ENCODE peak calls at places on chromosomes 6 and 20, in nine cellular contexts. F is osteoblast; U is CD8-positive, alpha-beta T cell; B is upper lobe of right lung; Y is heart right ventricle; E is left ventricle myocardium inferior; Z is fibroblast of the aortic adventitia; R is DND-41; A is ascending aorta. K is an unnamed sample.

GRCh38 chr6:122947355-122947754 is 48.7 kb upstream of the CLVS2 start:
- DNase-seq in F (no peak), U (no peak), B (no peak), Y (no peak), E (no peak), Z (peak; percentile 3), R (peak; percentile 28), A (no peak), K (peak; percentile 9)

GRCh38 chr6:143543435-143543834 is 31.9 kb upstream of the FUCA2 start:
- DNase-seq in F (no peak), U (no peak), B (no peak), Y (no peak), E (no peak), Z (no peak), R (no peak), A (no peak), K (no peak)

GRCh38 chr6:89818977-89819335 is 638 bp downstream of the MDN1 start:
- DNase-seq in F (no peak), U (no peak), B (no peak), Y (no peak), E (no peak), Z (peak; percentile 47), R (no peak), A (no peak), K (peak; percentile 17)

GRCh38 chr6:142384455-142385332 is 82.9 kb downstream of the ADGRG6 start:
- DNase-seq in F (peak; percentile 30), U (no peak), B (no peak), Y (no peak), E (no peak), Z (peak; percentile 74), R (no peak), A (no peak), K (no peak)

GRCh38 chr6:160347259-160348208 is 644 bp upstream of the SLC22A3 start:
- DNase-seq in F (no peak), U (no peak), B (peak; percentile 75), Y (no peak), E (no peak), Z (no peak), R (no peak), A (no peak), K (no peak)

GRCh38 chr20:59463541-59463940 is 140.8 kb upstream of the PHACTR3 start:
- DNase-seq in F (no peak), U (no peak), B (no peak), Y (no peak), E (no peak), Z (no peak), R (no peak), A (no peak), K (no peak)

GRCh38 chr6:121645100-121645745 is 209.8 kb downstream of the GJA1 start:
- DNase-seq in F (peak; percentile 8), U (no peak), B (no peak), Y (no peak), E (no peak), Z (no peak), R (peak; percentile 83), A (no peak), K (no peak)

GRCh38 chr20:7161690-7162089 is 394.2 kb downstream of the BMP2 start:
- DNase-seq in F (no peak), U (no peak), B (no peak), Y (peak; percentile 13), E (no peak), Z (peak; percentile 36), R (no peak), A (no peak), K (peak; percentile 1)

GRCh38 chr6:166112580-166112979 is 55.1 kb downstream of the TBXT start:
- DNase-seq in F (peak; percentile 66), U (no peak), B (no peak), Y (no peak), E (no peak), Z (peak; percentile 61), R (no peak), A (no peak), K (no peak)

GRCh38 chr6:98838027-98838426 is 3.7 kb downstream of the POU3F2 start:
- DNase-seq in F (no peak), U (no peak), B (no peak), Y (no peak), E (no peak), Z (no peak), R (no peak), A (no peak), K (no peak)

GRCh38 chr20:38791291-38791690 is 14.2 kb upstream of the PPP1R16B start:
- DNase-seq in F (no peak), U (no peak), B (no peak), Y (no peak), E (no peak), Z (no peak), R (no peak), A (no peak), K (no peak)

GRCh38 chr6:158640519-158640918 is 4.0 kb downstream of the DYNLT1 start:
- DNase-seq in F (no peak), U (peak; percentile 10), B (peak; percentile 20), Y (no peak), E (no peak), Z (no peak), R (no peak), A (no peak), K (no peak)

GRCh38 chr6:5584072-5584471 is 322.8 kb downstream of the FARS2 start:
- DNase-seq in F (no peak), U (no peak), B (no peak), Y (no peak), E (no peak), Z (peak; percentile 61), R (no peak), A (no peak), K (no peak)

DNA sequence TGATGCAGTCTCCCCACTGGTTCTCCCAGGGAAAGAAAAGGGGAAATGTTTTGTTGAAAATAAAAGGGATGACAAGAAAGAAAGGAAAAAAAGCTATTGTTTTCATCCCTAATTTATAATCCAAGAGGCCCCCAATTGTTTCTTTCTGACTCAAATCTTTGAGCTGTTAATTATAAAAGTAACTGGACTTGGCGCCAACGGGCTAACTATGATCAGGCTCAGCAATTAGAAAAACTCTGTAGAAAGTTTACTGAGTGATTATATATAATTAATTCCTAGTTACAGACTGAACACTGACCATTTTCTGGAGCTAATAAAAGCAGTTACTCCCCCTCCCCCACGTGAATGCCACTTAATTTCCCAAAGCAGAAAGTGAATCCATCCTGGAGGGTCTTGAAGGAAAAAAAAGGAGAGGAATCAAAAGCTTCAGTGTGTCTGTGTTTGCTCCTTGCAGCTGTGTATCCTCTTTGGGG is 3.2 kb downstream of the ZMYND8 start:
- DNase-seq in F (no peak), U (no peak), B (no peak), Y (no peak), E (no peak), Z (no peak), R (no peak), A (no peak), K (no peak)
- H3K4me3 ChIP-seq in F (no peak overlapping the region), U (no peak overlapping the region), B (peak overlapping the region; percentile 37), Y (no peak overlapping the region), E (peak overlapping the region; percentile 55), Z (peak overlapping the region; percentile 61), R (no peak overlapping the region), A (no peak overlapping the region), K (no peak overlapping the region)

GRCh38 chr20:35135867-35136586 is 11.1 kb downstream of the EDEM2 start:
- DNase-seq in F (no peak), U (no peak), B (no peak), Y (peak; percentile 51), E (peak; percentile 36), Z (peak; percentile 80), R (no peak), A (no peak), K (no peak)

GRCh38 chr20:35133006-35133405 is 14.1 kb downstream of the EDEM2 start:
- DNase-seq in F (no peak), U (no peak), B (no peak), Y (no peak), E (no peak), Z (no peak), R (no peak), A (peak; percentile 52), K (no peak)

GRCh38 chr20:35133735-35134134 is 13.4 kb downstream of the EDEM2 start:
- DNase-seq in F (peak; percentile 27), U (no peak), B (no peak), Y (no peak), E (no peak), Z (peak; percentile 55), R (no peak), A (no peak), K (no peak)

GRCh38 chr20:35134900-35135299 is 12.2 kb downstream of the EDEM2 start:
- DNase-seq in F (peak; percentile 39), U (no peak), B (no peak), Y (peak; percentile 19), E (peak; percentile 50), Z (peak; percentile 38), R (no peak), A (no peak), K (no peak)

DNA sequence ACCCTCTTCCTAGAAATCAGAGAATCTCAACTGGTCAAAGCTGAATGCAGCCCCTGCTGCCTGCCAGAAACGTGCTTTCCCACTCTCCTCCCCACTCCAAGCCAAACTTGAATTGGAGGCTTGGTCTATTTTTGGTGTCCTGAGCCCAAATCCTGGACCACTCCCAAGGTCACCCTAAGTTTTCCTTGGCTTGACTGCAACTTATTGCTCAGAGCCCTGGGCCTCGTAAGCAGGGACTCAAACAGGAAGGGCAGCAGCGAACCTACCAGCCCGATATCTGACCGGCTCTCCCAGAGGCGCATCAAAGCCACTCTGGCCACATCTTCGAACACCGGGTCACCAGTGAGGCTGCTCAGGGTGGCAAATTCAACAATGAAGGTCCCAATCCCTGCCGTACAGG is 12.7 kb downstream of the EDEM2 start:
- DNase-seq in F (peak; percentile 84), U (no peak), B (no peak), Y (peak; percentile 39), E (peak; percentile 36), Z (peak; percentile 70), R (no peak), A (peak; percentile 78), K (no peak)
- H3K4me3 ChIP-seq in F (no peak overlapping the region), U (no peak overlapping the region), B (no peak overlapping the region), Y (no peak overlapping the region), E (no peak overlapping the region), Z (no peak overlapping the region), R (no peak overlapping the region), A (no peak overlapping the region), K (no peak overlapping the region)

DNA sequence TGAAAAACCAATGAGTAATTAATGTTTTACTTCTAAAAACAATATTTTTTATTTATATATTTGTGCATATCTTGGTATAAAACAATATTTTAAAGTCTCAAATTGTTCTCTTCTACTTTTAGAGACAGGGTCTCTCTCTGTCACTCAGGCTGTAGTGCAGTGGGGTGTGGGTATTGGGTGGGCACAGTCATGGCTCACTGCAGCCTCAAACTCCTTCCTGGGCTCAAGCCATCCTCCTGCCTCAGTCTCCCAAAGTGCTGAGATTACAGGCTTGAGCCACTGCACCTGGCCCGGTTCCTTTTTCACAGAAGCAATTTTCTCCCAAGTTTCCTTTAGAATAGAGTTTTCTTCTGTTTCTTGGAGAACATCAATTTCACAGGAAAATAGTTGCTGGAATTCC is 102.8 kb downstream of the TMEM242 start:
- DNase-seq in F (no peak), U (no peak), B (no peak), Y (no peak), E (no peak), Z (no peak), R (no peak), A (no peak), K (no peak)
- H3K4me3 ChIP-seq in F (peak overlapping the region; percentile 72), U (peak overlapping the region; percentile 68), B (peak overlapping the region; percentile 54), Y (peak overlapping the region; percentile 50), E (peak overlapping the region; percentile 59), Z (no peak overlapping the region), R (no peak overlapping the region), A (peak overlapping the region; percentile 38), K (peak overlapping the region; percentile 53)

GRCh38 chr6:29824144-29824543 is 3.5 kb upstream of the HLA-G start:
- DNase-seq in F (peak; percentile 41), U (no peak), B (no peak), Y (no peak), E (no peak), Z (no peak), R (no peak), A (no peak), K (no peak)
- H3K4me3 ChIP-seq in F (no peak overlapping the region), U (no peak overlapping the region), B (no peak overlapping the region), Y (no peak overlapping the region), E (no peak overlapping the region), Z (no peak overlapping the region), R (no peak overlapping the region), A (no peak overlapping the region), K (no peak overlapping the region)